ENCODE peak calls at places on chromosomes 6 and 20, in four cellular contexts. R, X, U and J are unnamed samples.

GRCh38 chr6:136658711-136659110 is 108.5 kb upstream of the MAP7 start:
- DNase-seq in R (no peak), X (no peak), U (no peak), J (no peak)

GRCh38 chr20:63976980-63977391 is 2.5 kb downstream of the SAMD10 start:
- DNase-seq in R (no peak), X (no peak), U (no peak), J (no peak)

GRCh38 chr6:157953580-157954091 is 28.0 kb upstream of the SYNJ2 start:
- DNase-seq in R (no peak), X (no peak), U (peak; percentile 18), J (no peak)

GRCh38 chr6:68778356-68779020 is 143.4 kb downstream of the ADGRB3 start:
- DNase-seq in R (peak; percentile 7), X (peak; percentile 68), U (peak; percentile 84), J (no peak)

GRCh38 chr6:16089232-16089843 is 39.5 kb upstream of the MYLIP start:
- DNase-seq in R (peak; percentile 32), X (no peak), U (peak; percentile 25), J (no peak)

GRCh38 chr6:14598017-14598864 is 480.7 kb downstream of the CD83 start:
- DNase-seq in R (no peak), X (peak; percentile 21), U (no peak), J (no peak)

GRCh38 chr20:63223121-63223825 is 7.3 kb upstream of the YTHDF1 start:
- DNase-seq in R (peak; percentile 30), X (peak; percentile 76), U (peak; percentile 45), J (peak; percentile 56)

GRCh38 chr20:49906101-49906604 is 9.2 kb downstream of the SPATA2 start:
- DNase-seq in R (no peak), X (no peak), U (no peak), J (no peak)

GRCh38 chr20:49747707-49748524 is 34.2 kb upstream of the B4GALT5 start:
- DNase-seq in R (peak; percentile 50), X (no peak), U (peak; percentile 78), J (peak; percentile 43)

GRCh38 chr20:11569163-11569562 is 348.5 kb upstream of the BTBD3 start:
- DNase-seq in R (no peak), X (peak; percentile 51), U (peak; percentile 3), J (no peak)

GRCh38 chr20:2698186-2698817 is 5.7 kb downstream of the EBF4 start:
- DNase-seq in R (no peak), X (no peak), U (no peak), J (peak; percentile 6)

GRCh38 chr20:63230800-63231268 is 4.9 kb upstream of the BIRC7 start:
- DNase-seq in R (peak; percentile 60), X (peak; percentile 92), U (peak; percentile 67), J (peak; percentile 42)

GRCh38 chr6:88698661-88699060 is 264.8 kb downstream of the RNGTT start:
- DNase-seq in R (no peak), X (no peak), U (no peak), J (no peak)

DNA sequence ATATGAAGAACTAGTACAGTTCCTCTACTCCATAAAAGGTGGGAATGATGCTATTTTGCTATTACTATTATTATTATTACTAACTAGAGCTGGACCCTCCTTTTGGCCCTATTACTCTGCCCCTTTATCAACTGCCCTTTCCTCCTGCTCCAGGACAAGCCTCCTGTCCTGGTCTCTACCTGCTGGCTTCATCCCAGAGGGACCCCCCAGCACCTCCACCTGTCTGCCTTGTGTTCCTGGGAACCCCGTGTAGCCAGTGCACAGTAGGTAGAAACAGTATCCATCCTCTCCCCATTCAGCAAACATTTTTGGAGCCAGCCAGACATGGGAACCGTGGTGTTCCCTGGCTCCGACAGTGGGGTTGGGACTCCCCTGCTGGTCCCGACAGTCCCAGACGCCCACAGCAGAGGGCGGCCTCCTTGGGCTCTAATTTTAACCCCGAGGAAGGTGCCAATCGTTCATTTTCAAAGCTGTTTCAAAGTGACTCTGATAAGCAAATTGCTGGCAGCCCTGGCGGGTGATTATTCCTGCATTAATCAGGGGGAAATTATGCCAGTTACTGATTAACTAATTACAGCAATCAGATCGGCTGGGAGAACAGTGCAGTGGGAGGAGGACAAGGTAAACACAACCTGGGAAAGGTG is 44.2 kb upstream of the MDGA1 start:
- DNase-seq in R (no peak), X (peak; percentile 56), U (peak; percentile 20), J (peak; percentile 27)
- TF ChIP-seq CTCF in R (no peak), X (peak; percentile 56), U (peak; percentile 54), J (no peak)

DNA sequence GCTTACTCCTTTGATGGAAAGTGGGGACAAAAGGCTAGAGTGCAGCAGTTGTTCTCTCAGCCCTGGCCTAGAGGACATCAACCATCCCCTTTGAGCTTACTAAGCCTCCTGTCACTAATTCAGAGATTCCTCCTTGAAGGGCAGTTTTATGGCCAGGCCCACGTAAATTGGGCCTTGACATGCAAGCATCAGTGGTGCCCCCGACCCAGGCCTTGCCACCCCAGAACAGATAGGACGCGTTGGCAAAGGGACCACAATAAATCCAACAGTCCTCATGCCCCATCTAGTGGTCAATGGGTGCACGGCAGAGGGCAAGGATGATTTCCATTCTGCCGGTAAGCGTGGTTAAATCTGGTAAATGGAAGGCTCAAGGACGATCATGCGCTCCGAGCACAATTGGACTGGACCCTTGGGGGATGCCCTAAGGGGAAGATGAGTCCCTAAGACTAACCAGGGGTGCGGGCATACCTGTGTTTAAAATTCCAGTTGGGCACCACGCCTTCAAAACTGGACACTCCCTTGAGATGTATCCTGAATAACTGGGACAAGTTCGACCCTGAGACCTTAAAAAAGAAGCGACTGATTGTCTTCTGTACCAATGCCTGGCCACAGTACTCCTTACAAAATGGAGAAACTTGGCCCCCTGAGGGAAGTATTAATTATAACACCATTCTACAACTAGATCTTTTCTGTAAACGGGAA is 32.6 kb downstream of the CEP85L start:
- DNase-seq in R (peak; percentile 26), X (peak; percentile 60), U (peak; percentile 58), J (peak; percentile 60)
- TF ChIP-seq CTCF in R (peak; percentile 70), X (peak; percentile 89), U (peak; percentile 88), J (peak; percentile 83)

GRCh38 chr20:34705383-34706021 is 1.4 kb downstream of the TP53INP2 start:
- DNase-seq in R (peak; percentile 23), X (no peak), U (peak; percentile 52), J (peak; percentile 80)
- TF ChIP-seq CTCF in R (peak; percentile 15), X (no peak), U (peak; percentile 8), J (no peak)

GRCh38 chr6:53065266-53066058 is at the start of gene FBXO9:
- DNase-seq in R (no peak), X (peak; percentile 89), U (no peak), J (peak; percentile 78)
- TF ChIP-seq CTCF in R (no peak), X (no peak), U (no peak), J (no peak)

DNA sequence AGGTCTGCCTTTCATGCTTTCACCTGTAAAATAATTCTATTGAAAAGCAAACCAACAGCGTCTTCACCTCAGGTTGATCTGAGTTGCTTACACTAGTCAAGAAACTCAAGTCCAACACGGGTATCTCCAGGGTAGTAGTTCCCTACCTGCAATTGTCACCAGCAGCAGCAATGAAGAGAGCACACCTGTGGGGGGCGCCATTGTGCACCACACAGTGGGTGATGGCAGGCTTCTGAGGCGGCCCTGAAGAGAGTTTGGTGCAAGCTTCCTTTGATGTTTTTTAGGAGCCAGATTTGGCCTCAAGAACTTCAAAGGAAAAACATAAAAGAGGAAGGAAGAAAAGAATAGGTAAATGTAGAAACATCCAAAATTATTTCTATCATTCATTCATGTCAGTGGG is 45.1 kb downstream of the KIAA0319 start:
- DNase-seq in R (no peak), X (peak; percentile 19), U (no peak), J (no peak)
- TF ChIP-seq CTCF in R (no peak), X (peak; percentile 49), U (no peak), J (no peak)